ENCODE peak calls at places on chromosomes 2 and 18, in four cellular contexts. D, V, B and W are unnamed samples.

GRCh38 chr2:118269408-118270051 is 181.3 kb downstream of the INSIG2 start:
- DNase-seq in D (no peak), V (no peak), B (peak), W (peak)

GRCh38 chr2:30208453-30208852 is 22.9 kb upstream of the LBH start:
- DNase-seq in D (peak), V (peak), B (peak), W (peak)

GRCh38 chr2:145731467-145731866 is 1211.5 kb upstream of the ZEB2 start:
- DNase-seq in D (no peak), V (no peak), B (no peak), W (no peak)

GRCh38 chr2:207515671-207516070 is 14.1 kb upstream of the CREB1 start:
- DNase-seq in D (no peak), V (no peak), B (no peak), W (no peak)

GRCh38 chr2:96353032-96353561 is 17.5 kb downstream of the NCAPH start:
- DNase-seq in D (peak), V (no peak), B (no peak), W (no peak)

GRCh38 chr2:206783718-206784117 is 18.3 kb downstream of the FASTKD2 start:
- DNase-seq in D (peak), V (no peak), B (peak), W (peak)

GRCh38 chr2:27322301-27322765 is 564 bp downstream of the MPV17 start:
- DNase-seq in D (peak), V (peak), B (no peak), W (no peak)

GRCh38 chr18:74023220-74023619 is 124.4 kb downstream of the FBXO15 start:
- DNase-seq in D (no peak), V (no peak), B (no peak), W (peak)

GRCh38 chr2:193538061-193538460 is 1343.3 kb upstream of the TMEFF2 start:
- DNase-seq in D (no peak), V (no peak), B (no peak), W (no peak)

GRCh38 chr18:56096861-56097260 is 508.9 kb upstream of the TCF4 start:
- DNase-seq in D (no peak), V (no peak), B (no peak), W (no peak)

GRCh38 chr2:205680067-205680466 is 2.2 kb upstream of the NRP2 start:
- DNase-seq in D (peak), V (peak), B (peak), W (peak)

GRCh38 chr18:23924813-23925212 is 89.7 kb upstream of the TTC39C start:
- DNase-seq in D (no peak), V (peak), B (no peak), W (no peak)

GRCh38 chr2:85765081-85765731 is 11.4 kb downstream of the ATOH8 start:
- DNase-seq in D (peak), V (no peak), B (no peak), W (peak)

GRCh38 chr18:59478591-59478990 is 119.5 kb upstream of the LMAN1 start:
- DNase-seq in D (peak), V (peak), B (no peak), W (no peak)

GRCh38 chr2:8508766-8509165 is 173.1 kb upstream of the ID2 start:
- DNase-seq in D (no peak), V (no peak), B (no peak), W (no peak)

GRCh38 chr2:198499539-198499938 is 695.1 kb downstream of the PLCL1 start:
- DNase-seq in D (no peak), V (peak), B (no peak), W (no peak)

GRCh38 chr18:57267368-57267767 is 85.0 kb upstream of the ST8SIA3 start:
- DNase-seq in D (no peak), V (no peak), B (no peak), W (no peak)

GRCh38 chr2:182359027-182360011 is 67.5 kb downstream of the PDE1A start:
- DNase-seq in D (no peak), V (peak), B (no peak), W (no peak)

GRCh38 chr2:152456262-152456661 is 121.3 kb downstream of the FMNL2 start:
- DNase-seq in D (no peak), V (peak), B (peak), W (no peak)

GRCh38 chr2:68796306-68796905 is 61.8 kb downstream of the ARHGAP25 start:
- DNase-seq in D (no peak), V (peak), B (no peak), W (no peak)

GRCh38 chr2:10387033-10387432 is 61.1 kb downstream of the ODC1 start:
- DNase-seq in D (no peak), V (no peak), B (no peak), W (no peak)
- TF ChIP-seq USF2 in D (no peak), V (no peak), B (no peak), W (no peak)

DNA sequence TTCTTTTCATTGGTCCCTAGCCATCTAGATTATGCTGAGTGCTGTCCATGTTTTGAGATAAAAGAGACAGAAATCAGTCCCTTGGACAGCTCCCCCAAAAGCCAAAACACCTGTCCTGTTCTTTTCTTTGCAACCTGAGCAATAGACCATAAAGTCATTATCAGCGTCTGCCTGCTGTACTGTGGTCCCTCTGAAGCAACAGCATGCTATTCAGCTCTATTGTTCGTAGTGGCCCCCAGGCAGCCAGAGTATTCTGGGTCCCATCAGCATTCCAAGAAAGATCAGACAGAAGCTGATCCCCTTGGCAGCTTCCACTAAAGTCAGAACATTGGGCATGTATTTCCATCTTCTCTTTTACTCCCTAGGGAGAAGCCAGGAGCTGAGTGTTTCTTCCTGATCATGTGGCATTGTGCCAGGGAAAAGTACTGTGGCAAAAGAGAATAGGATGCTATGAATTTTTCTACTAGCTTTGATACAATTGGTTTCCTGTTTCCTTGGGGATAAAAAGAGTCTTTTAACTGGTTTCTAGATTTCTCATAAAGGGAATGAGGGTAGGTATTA is 33.6 kb upstream of the ZSWIM2 start:
- DNase-seq in D (no peak), V (no peak), B (no peak), W (no peak)
- TF ChIP-seq USF2 in D (no peak), V (no peak), B (no peak), W (no peak)

GRCh38 chr2:65045651-65046050 is 10.6 kb upstream of the CEP68 start:
- DNase-seq in D (no peak), V (peak), B (no peak), W (peak)
- TF ChIP-seq USF2 in D (no peak), V (no peak), B (no peak), W (no peak)

DNA sequence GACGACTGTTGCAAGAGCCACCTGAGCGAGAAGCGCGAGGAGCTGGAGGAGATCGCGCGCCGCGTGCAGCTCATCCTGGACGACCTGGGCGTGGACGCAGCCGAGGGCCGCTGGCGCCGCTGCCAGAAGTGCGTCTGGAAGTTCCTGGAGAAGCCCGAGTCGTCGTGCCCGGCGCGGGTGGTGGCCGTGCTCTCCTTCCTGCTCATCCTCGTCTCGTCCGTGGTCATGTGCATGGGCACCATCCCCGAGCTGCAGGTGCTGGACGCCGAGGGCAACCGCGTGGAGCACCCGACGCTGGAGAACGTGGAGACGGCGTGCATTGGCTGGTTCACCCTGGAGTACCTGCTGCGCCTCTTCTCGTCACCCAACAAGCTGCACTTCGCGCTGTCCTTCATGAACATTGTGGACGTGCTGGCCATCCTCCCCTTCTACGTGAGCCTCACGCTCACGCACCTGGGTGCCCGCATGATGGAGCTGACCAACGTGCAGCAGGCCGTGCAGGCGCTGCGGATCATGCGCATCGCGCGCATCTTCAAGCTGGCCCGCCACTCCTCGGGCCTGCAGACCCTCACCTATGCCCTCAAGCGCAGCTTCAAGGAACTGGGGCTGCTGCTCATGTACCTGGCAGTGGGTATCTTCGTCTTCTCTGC is 1.2 kb downstream of the KCNF1 start:
- DNase-seq in D (no peak), V (no peak), B (no peak), W (no peak)
- TF ChIP-seq USF2 in D (no peak), V (no peak), B (no peak), W (no peak)

GRCh38 chr18:50126466-50126865 is 68.5 kb downstream of the MYO5B start:
- DNase-seq in D (no peak), V (no peak), B (no peak), W (no peak)
- TF ChIP-seq USF2 in D (no peak), V (no peak), B (no peak), W (no peak)

DNA sequence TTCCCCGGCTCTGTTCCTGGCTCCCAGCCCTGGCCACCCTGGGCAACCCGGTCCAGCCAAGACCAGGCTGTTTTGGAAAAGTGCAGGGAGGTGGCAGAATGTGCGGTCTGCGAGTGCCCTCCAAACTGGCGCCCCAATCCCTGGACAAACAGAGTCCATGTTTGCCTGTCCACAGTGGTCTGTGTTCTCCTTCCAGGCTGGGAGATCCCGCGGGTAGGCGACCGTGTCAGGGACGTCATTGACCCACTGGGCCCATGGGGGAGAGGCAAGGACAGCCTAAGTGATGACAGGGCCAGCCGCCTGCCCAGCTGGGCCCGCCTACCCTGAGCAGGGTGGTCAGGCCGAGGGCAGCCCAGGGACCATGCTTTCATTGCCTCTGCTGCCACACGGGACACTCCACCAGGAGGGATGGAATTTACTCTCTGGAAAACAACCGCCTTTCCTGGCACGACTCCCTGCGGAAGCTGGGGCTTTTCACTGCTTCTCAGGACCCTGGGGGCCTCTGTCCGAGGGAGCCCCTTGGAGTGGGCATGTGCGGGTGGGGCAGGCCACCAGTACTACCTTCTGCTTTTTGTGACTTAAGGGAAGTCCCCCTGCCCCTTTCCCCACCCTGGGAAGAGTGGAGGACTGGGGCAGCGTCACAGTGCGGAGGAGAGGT is 20.1 kb downstream of the CYP26B1 start:
- DNase-seq in D (no peak), V (no peak), B (no peak), W (no peak)
- TF ChIP-seq USF2 in D (no peak), V (no peak), B (no peak), W (no peak)

GRCh38 chr2:197147942-197148341 is 162.6 kb downstream of the ANKRD44 start:
- DNase-seq in D (peak), V (no peak), B (no peak), W (no peak)

GRCh38 chr2:197144183-197144582 is 166.4 kb downstream of the ANKRD44 start:
- DNase-seq in D (no peak), V (no peak), B (no peak), W (no peak)

GRCh38 chr2:197146995-197147394 is 163.6 kb downstream of the ANKRD44 start:
- DNase-seq in D (no peak), V (no peak), B (no peak), W (no peak)

GRCh38 chr2:197148401-197148800 is 162.2 kb downstream of the ANKRD44 start:
- DNase-seq in D (peak), V (no peak), B (no peak), W (no peak)

DNA sequence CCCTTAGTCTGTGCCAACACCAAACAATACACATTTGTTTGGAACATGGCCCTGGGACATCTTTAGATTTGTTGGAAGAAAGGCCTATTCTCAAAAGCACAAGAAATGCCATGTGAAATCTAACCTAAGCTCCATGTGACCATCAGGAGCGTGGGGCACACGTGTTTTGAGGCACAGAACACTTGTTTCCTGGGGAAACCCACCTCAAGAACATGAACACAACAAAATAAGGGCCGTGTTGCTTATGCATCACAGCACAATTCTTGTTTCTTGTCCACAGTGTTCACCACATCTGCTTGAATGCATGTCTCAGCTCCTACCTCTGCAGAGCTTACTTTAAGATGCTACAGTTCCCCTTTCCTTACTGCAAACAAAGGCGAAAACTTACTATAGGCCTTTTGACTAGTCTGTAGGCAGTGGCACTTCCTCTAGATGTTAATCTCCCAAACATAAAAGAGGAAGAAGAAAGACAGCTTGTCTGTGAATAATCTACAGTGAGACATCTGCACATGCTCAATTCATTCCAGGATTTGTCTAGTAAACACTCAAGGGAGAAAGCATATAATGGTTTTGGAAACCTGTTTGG is 165.0 kb downstream of the ANKRD44 start:
- DNase-seq in D (no peak), V (no peak), B (no peak), W (no peak)
- TF ChIP-seq USF2 in D (no peak), V (no peak), B (no peak), W (no peak)

GRCh38 chr2:107411267-107411666 is 415.4 kb upstream of the RGPD4 start:
- DNase-seq in D (no peak), V (no peak), B (no peak), W (no peak)
- TF ChIP-seq USF2 in D (no peak), V (no peak), B (no peak), W (no peak)